ENCODE peak calls at places on chromosomes 11 and 22, in six cellular contexts. Z, I, N, P, H and B are unnamed samples.

GRCh38 chr22:36315325-36315724 is 62.4 kb downstream of the APOL1 start:
- DNase-seq in N (no peak), I (no peak), H (no peak), Z (no peak), P (no peak), B (no peak)

GRCh38 chr11:130456276-130456675 is 7.8 kb downstream of the ADAMTS15 start:
- DNase-seq in N (no peak), H (no peak), I (no peak), Z (no peak), P (no peak), B (no peak)

GRCh38 chr11:32333335-32333991 is 101.9 kb downstream of the WT1 start:
- DNase-seq in I (peak), P (peak), Z (peak), N (no peak), H (peak), B (peak)

GRCh38 chr11:15885913-15886698 is 470.2 kb downstream of the SOX6 start:
- DNase-seq in H (no peak), I (no peak), Z (no peak), N (no peak), P (no peak), B (no peak)

GRCh38 chr11:84105148-84105547 is 819.0 kb upstream of the CCDC90B start:
- DNase-seq in H (no peak), P (no peak), N (no peak), I (no peak), Z (no peak), B (no peak)

GRCh38 chr11:29534831-29535230 is 482.0 kb downstream of the KCNA4 start:
- DNase-seq in N (no peak), P (no peak), H (no peak), I (peak), Z (no peak), B (no peak)

GRCh38 chr11:7449196-7449840 is 36.0 kb upstream of the OLFML1 start:
- DNase-seq in N (no peak), H (no peak), I (no peak), Z (no peak), P (no peak), B (no peak)

GRCh38 chr22:19178065-19178658 is 374 bp downstream of the SLC25A1 start:
- DNase-seq in Z (peak), N (peak), I (peak), H (peak), P (peak), B (no peak)

GRCh38 chr11:62193954-62194353 is 3.9 kb downstream of the SCGB1D1 start:
- DNase-seq in I (peak), N (no peak), Z (peak), H (no peak), P (peak), B (no peak)